ENCODE peak calls at places on chromosome 3, in four cellular contexts. L, O, K and W are unnamed samples.
A peak's percentile ranks its signal among the peaks of the same experiment; 100 is the strongest.

GRCh38 chr3:111617912-111618601 is 22.9 kb upstream of the ZBED2 start:
- DNase-seq in L (no peak), O (no peak), K (no peak), W (no peak)

GRCh38 chr3:12884790-12885584 is 43.6 kb upstream of the RPL32 start:
- DNase-seq in L (no peak), O (no peak), K (no peak), W (no peak)

GRCh38 chr3:182294256-182294655 is 499.0 kb upstream of the ATP11B start:
- DNase-seq in L (no peak), O (no peak), K (no peak), W (peak; percentile 71)

GRCh38 chr3:62954579-62954978 is 79.4 kb upstream of the CADPS start:
- DNase-seq in L (no peak), O (no peak), K (no peak), W (no peak)

GRCh38 chr3:58013973-58014649 is 5.9 kb downstream of the FLNB start:
- DNase-seq in L (peak; percentile 76), O (no peak), K (peak; percentile 84), W (peak; percentile 86)

GRCh38 chr3:33438871-33439270 is 1.3 kb downstream of the UBP1 start:
- DNase-seq in L (no peak), O (no peak), K (no peak), W (no peak)

GRCh38 chr3:97712919-97713318 is 51.6 kb upstream of the ARL6 start:
- DNase-seq in L (no peak), O (peak; percentile 26), K (no peak), W (no peak)

GRCh38 chr3:129593595-129594339 is 12.7 kb downstream of the PLXND1 start:
- DNase-seq in L (peak; percentile 71), O (no peak), K (no peak), W (no peak)

GRCh38 chr3:151568095-151568685 is 107.3 kb upstream of the IGSF10 start:
- DNase-seq in L (no peak), O (no peak), K (no peak), W (no peak)

GRCh38 chr3:135992072-135992471 is 26.5 kb downstream of the PPP2R3A start:
- DNase-seq in L (no peak), O (peak; percentile 42), K (peak; percentile 77), W (peak; percentile 54)

GRCh38 chr3:55143928-55144671 is 216.2 kb upstream of the LRTM1 start:
- DNase-seq in L (no peak), O (no peak), K (peak; percentile 86), W (no peak)

GRCh38 chr3:134677196-134677986 is 26.6 kb upstream of the KY start:
- DNase-seq in L (no peak), O (peak; percentile 38), K (peak; percentile 11), W (no peak)

DNA sequence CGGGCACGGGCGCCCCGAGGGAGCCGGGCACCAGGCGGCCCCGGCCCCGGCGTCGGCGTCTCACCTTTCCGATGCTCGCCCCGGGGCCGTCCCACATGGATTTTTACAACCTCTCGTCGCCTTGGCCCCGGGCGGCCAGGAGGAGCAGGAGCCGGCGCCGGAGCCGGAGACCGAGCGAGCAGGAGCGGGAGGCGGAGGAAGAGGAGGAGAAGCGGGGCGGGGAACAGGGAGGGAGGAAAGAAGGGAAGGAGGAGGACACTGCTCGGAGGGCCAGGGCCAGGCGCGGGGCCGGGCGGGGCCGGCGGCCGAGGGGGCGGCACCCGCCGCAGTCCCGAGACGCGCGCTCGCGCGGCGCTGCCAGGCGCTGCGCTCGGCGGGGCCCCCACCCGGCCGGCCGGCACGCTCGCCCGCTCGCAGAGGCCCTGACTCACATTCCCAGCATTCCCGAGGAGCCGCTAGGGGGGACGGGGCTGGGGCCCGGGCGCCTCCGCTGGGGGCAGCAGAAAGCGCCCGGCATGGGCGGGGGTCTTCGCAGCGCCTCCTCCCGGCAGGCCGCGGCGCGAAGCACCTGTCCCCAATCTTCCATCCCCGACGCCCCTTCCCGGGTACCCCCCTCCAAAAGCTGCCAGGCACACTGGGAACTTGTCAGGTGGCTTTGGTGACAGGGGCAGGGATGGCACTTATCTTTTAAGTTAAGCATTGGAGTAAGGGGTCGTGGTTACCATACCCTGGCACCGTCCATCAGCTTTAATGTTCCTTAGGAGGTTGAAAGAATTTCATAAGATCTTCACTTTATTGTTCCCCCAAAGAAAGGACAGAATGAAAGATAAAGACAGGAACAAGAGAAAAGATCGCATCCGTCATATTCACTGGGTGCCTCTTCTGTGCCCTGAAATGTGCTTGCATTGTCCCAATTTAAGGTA is at the start of gene ERC2:
- DNase-seq in L (no peak), O (peak; percentile 79), K (peak; percentile 17), W (no peak)
- H3K4me3 ChIP-seq in L (peak within 1 kb of the TSS; percentile 62), O (peak within 1 kb of the TSS; percentile 63), K (peak within 1 kb of the TSS; percentile 46), W (peak within 1 kb of the TSS; percentile 49)

GRCh38 chr3:196886175-196886574 is 18.5 kb downstream of the SENP5 start:
- DNase-seq in L (no peak), O (no peak), K (no peak), W (no peak)
- H3K4me3 ChIP-seq in L (no peak overlapping the region), O (no peak overlapping the region), K (no peak overlapping the region), W (no peak overlapping the region)

DNA sequence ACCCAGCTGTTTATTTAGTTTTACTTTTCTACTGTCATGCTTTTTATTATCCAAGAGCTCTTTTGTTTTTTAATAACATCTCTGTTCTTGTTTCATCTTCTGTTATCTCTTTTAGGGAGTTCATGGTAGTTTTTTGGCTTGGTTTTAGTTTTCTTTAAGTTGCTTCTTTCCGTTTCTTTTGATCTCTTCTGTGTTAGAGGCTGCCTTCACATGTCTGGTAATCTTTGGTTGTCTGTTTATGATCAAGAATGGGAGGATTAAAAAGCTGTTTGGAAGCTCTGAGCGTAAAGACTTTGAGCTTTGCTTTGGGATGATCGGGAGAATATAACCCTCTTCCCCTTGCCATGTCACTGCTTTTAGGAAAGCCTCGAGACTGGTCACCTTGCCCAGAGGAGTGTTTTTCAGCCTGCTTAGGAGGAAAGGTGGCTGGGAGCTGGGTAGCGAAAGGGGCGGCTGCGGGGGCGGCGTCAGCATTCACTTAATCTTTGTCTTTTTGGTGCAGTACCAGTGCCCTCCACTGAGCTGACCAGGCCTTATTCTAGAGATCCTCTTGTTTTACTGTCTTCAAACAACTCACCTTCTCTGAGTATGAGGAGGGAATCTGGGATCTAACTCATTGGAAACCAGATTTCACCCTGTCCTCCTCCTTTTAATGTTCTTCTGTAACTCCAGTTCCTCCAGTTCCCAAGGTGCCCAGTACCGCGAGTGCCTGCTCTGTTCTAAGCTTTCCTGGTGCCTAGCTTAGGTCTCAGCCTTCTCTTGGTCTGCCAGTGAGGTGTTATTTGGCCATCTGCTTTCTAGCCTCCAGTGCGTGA is 15.5 kb downstream of the TATDN2 start:
- DNase-seq in L (peak; percentile 68), O (peak; percentile 58), K (peak; percentile 58), W (no peak)
- H3K4me3 ChIP-seq in L (no peak overlapping the region), O (no peak overlapping the region), K (no peak overlapping the region), W (peak overlapping the region; percentile 12)

DNA sequence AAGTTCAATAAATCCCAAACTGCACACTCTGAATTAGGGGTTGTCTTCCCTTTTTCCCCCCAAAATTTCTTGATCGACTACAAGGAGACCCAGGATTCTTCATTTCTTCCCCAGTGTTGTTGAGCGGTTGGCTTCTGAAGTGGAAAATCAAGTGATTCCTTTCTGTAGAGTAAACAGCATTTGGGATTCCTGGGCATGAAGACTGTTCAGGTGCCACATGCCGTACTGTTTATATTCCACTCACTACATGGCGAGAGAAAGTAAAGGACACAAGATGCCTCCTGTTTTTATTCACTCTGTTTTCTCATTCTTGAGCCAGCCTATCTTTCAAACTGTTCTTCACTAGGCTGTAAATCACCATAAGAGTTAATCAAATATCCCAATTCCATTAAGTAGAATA is 12.6 kb downstream of the FSTL1 start:
- DNase-seq in L (no peak), O (no peak), K (no peak), W (no peak)
- H3K4me3 ChIP-seq in L (no peak overlapping the region), O (no peak overlapping the region), K (no peak overlapping the region), W (no peak overlapping the region)

DNA sequence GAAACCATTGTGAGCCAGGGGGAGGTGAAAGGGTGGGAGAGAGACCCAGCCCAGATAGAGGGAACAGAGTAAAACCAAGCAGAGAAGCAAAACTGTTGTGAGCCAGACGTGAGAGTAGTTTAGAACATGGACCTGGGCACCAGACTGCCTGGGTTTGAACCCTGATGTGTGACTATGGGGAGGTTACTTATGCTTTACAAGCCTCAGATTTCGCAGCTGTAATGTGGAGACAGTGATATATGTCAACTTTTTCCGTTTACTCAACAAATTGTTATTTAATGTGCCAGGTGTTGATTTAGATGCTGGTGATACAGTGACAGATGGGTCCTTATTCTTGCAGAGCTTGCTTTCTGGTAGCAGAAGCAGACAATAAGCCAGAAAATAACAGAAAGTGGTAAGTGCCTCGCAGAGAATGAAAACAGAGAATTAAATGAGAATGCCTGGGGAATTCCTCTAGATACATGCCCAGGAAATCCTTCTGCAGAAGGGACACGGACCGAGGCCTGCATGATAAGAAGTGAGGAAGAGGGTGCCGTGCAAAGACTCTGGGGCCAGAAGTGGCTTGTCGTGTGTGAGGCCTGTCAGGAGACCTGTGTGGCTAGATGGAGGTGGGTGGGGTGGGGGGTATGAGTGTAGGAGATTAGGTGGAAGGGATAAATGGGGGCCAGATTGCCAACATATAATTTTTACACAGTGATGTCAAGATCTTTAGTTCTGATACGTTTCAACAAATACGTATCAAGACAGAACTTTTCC is 15.0 kb downstream of the KAT2B start:
- DNase-seq in L (no peak), O (no peak), K (no peak), W (no peak)
- H3K4me3 ChIP-seq in L (no peak overlapping the region), O (no peak overlapping the region), K (no peak overlapping the region), W (no peak overlapping the region)

GRCh38 chr3:169348981-169349942 is 314.2 kb downstream of the MECOM start:
- DNase-seq in L (no peak), O (no peak), K (peak; percentile 48), W (no peak)
- H3K4me3 ChIP-seq in L (no peak overlapping the region), O (no peak overlapping the region), K (no peak overlapping the region), W (no peak overlapping the region)

GRCh38 chr3:64297563-64297962 is 72.3 kb upstream of the PRICKLE2 start:
- DNase-seq in L (no peak), O (no peak), K (no peak), W (no peak)
- H3K4me3 ChIP-seq in L (no peak overlapping the region), O (no peak overlapping the region), K (no peak overlapping the region), W (no peak overlapping the region)

GRCh38 chr3:50245831-50246516 is 10.0 kb downstream of the GNAI2 start:
- DNase-seq in L (peak; percentile 91), O (peak; percentile 91), K (peak; percentile 85), W (peak; percentile 34)
- H3K4me3 ChIP-seq in L (peak overlapping the region; percentile 43), O (peak overlapping the region; percentile 50), K (peak overlapping the region; percentile 41), W (peak overlapping the region; percentile 51)

GRCh38 chr3:172040976-172041963 is 1.9 kb downstream of the FNDC3B start:
- DNase-seq in L (no peak), O (peak; percentile 42), K (peak; percentile 68), W (no peak)

GRCh38 chr3:172039352-172040077 is at the start of gene FNDC3B:
- DNase-seq in L (peak; percentile 96), O (peak; percentile 95), K (peak; percentile 97), W (peak; percentile 70)

GRCh38 chr3:172036541-172037215 is 2.7 kb upstream of the FNDC3B start:
- DNase-seq in L (no peak), O (no peak), K (no peak), W (no peak)

GRCh38 chr3:172040078-172040975 is 949 bp downstream of the FNDC3B start:
- DNase-seq in L (peak; percentile 77), O (peak; percentile 92), K (peak; percentile 92), W (peak; percentile 51)

DNA sequence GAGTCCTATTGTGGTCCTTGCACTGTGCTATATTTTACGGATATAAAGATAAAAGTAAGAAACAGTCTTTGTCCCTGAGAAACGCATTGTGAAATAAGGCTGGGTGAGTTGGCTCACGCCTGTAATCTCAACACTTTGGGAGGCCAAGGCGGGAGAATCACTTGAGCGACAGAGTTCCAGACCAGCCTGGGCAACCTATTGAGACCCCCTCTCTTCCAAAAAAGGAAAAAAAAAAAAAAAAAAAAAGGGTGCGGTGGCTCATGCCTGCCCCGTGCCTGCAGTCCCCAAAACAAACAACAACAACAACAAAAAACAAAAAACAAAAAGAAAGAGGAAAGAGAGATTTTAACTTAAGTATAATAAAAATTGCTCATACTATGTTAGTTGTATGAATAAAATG is 555 bp upstream of the FNDC3B start:
- DNase-seq in L (peak; percentile 81), O (peak; percentile 52), K (peak; percentile 80), W (no peak)
- H3K4me3 ChIP-seq in L (peak overlapping the region; percentile 99), O (peak overlapping the region; percentile 86), K (peak overlapping the region; percentile 51), W (peak overlapping the region; percentile 89)